ENCODE peak calls at places on chromosomes 5 and 9, in six cellular contexts. M is GM10248; E is AG09309; Y is left ventricle myocardium inferior; K is sciatic nerve; I is stimulated activated CD8-positive, alpha-beta memory T cell treated with anti-CD3 and anti-CD28 coated beads, Interleukin-15, amount 100 ng/mL, for 4 hours. L is an unnamed sample.

GRCh38 chr9:90953200-90953599 is 151.6 kb downstream of the SYK start:
- DNase-seq in M (no peak), E (no peak), Y (no peak), K (no peak), I (no peak), L (no peak)

GRCh38 chr5:38396766-38397165 is 138.4 kb downstream of the EGFLAM start:
- DNase-seq in M (no peak), E (no peak), Y (no peak), K (no peak), I (no peak), L (no peak)

GRCh38 chr5:107985144-107985543 is 314.4 kb upstream of the EFNA5 start:
- DNase-seq in M (no peak), E (no peak), Y (no peak), K (no peak), I (no peak), L (no peak)

GRCh38 chr5:176899296-176899891 is at the start of gene HK3:
- DNase-seq in M (no peak), E (no peak), Y (no peak), K (no peak), I (no peak), L (no peak)

GRCh38 chr5:72018158-72018803 is 89.0 kb upstream of the MAP1B start:
- DNase-seq in M (peak), E (no peak), Y (peak), K (no peak), I (peak), L (peak)

GRCh38 chr9:3527653-3527960 is 1.8 kb upstream of the RFX3 start:
- DNase-seq in M (no peak), E (no peak), Y (no peak), K (no peak), I (no peak), L (no peak)

GRCh38 chr5:162288647-162289296 is 221.2 kb downstream of the GABRG2 start:
- DNase-seq in M (no peak), E (no peak), Y (no peak), K (no peak), I (no peak), L (no peak)

GRCh38 chr5:94711785-94712184 is 93.3 kb downstream of the SLF1 start:
- DNase-seq in M (no peak), E (no peak), Y (no peak), K (no peak), I (no peak), L (no peak)

GRCh38 chr5:139636207-139636792 is 11.8 kb upstream of the CXXC5 start:
- DNase-seq in M (peak), E (no peak), Y (no peak), K (no peak), I (no peak), L (no peak)

GRCh38 chr5:115432691-115433090 is 111.9 kb downstream of the FEM1C start:
- DNase-seq in M (no peak), E (no peak), Y (no peak), K (no peak), I (no peak), L (no peak)

GRCh38 chr9:70081120-70081495 is 37.5 kb downstream of the MAMDC2 start:
- DNase-seq in M (no peak), E (no peak), Y (no peak), K (no peak), I (no peak), L (no peak)

GRCh38 chr9:87643111-87643650 is 82.7 kb upstream of the CTSL start:
- DNase-seq in M (no peak), E (no peak), Y (no peak), K (no peak), I (no peak), L (no peak)

GRCh38 chr5:172412724-172413260 is 41.5 kb downstream of the SH3PXD2B start:
- DNase-seq in M (no peak), E (peak), Y (peak), K (peak), I (no peak), L (no peak)

GRCh38 chr5:21862986-21863385 is 990.2 kb downstream of the CDH12 start:
- DNase-seq in M (no peak), E (no peak), Y (no peak), K (no peak), I (no peak), L (no peak)

GRCh38 chr9:121636978-121637377 is 14.5 kb upstream of the DAB2IP start:
- DNase-seq in M (no peak), E (no peak), Y (no peak), K (no peak), I (no peak), L (no peak)

GRCh38 chr5:156929366-156929948 is 33.6 kb downstream of the TIMD4 start:
- DNase-seq in M (no peak), E (no peak), Y (no peak), K (no peak), I (no peak), L (no peak)

L was measured in ecto neural progenitor cell.